ENCODE peak calls at places on chromosomes 7 and 10, in four cellular contexts. S is GM04503, P is NB4, I is sciatic nerve. M is an unnamed sample.

GRCh38 chr10:62817120-62817762 is 1.1 kb upstream of the EGR2 start:
- DNase-seq in S (no peak), P (peak), I (peak), M (no peak)

GRCh38 chr7:16491148-16491547 is 25.6 kb upstream of the SOSTDC1 start:
- DNase-seq in S (no peak), P (no peak), I (no peak), M (no peak)

GRCh38 chr7:108846471-108846870 is 276.8 kb downstream of the DNAJB9 start:
- DNase-seq in S (no peak), P (no peak), I (no peak), M (no peak)

GRCh38 chr7:138618506-138618905 is 82.7 kb downstream of the SVOPL start:
- DNase-seq in S (no peak), P (no peak), I (no peak), M (no peak)

GRCh38 chr7:15016726-15017125 is 114.2 kb upstream of the DGKB start:
- DNase-seq in S (no peak), P (no peak), I (no peak), M (no peak)

GRCh38 chr10:24793648-24794379 is 70.1 kb upstream of the ARHGAP21 start:
- DNase-seq in S (no peak), P (no peak), I (no peak), M (no peak)

GRCh38 chr10:9762966-9763656 is 1254.6 kb upstream of the CELF2 start:
- DNase-seq in S (peak), P (peak), I (no peak), M (no peak)

GRCh38 chr7:12194426-12194825 is 16.7 kb upstream of the TMEM106B start:
- DNase-seq in S (no peak), P (no peak), I (no peak), M (no peak)

GRCh38 chr7:20359397-20359963 is 28.8 kb downstream of the ITGB8 start:
- DNase-seq in S (peak), P (no peak), I (no peak), M (no peak)

GRCh38 chr7:158431055-158431940 is 156.3 kb downstream of the PTPRN2 start:
- DNase-seq in S (no peak), P (no peak), I (no peak), M (no peak)

GRCh38 chr7:27346531-27347260 is 104.1 kb downstream of the EVX1 start:
- DNase-seq in S (no peak), P (no peak), I (no peak), M (no peak)

GRCh38 chr10:104099941-104100340 is 14.3 kb upstream of the COL17A1 start:
- DNase-seq in S (no peak), P (no peak), I (no peak), M (no peak)

GRCh38 chr7:84684836-84685235 is 490.2 kb upstream of the SEMA3A start:
- DNase-seq in S (no peak), P (no peak), I (no peak), M (no peak)

GRCh38 chr7:71131256-71131752 is 640 bp upstream of the GALNT17 start:
- DNase-seq in S (no peak), P (no peak), I (peak), M (no peak)

GRCh38 chr7:50674299-50674698 is 108.4 kb downstream of the GRB10 start:
- DNase-seq in S (no peak), P (no peak), I (no peak), M (no peak)

GRCh38 chr7:29370531-29371314 is 176.1 kb downstream of the CHN2 start:
- DNase-seq in S (no peak), P (no peak), I (no peak), M (no peak)

GRCh38 chr10:11760861-11761260 is 18.7 kb downstream of the ECHDC3 start:
- DNase-seq in S (no peak), P (no peak), I (no peak), M (no peak)

GRCh38 chr10:18005781-18006456 is 54.2 kb downstream of the SLC39A12 start:
- DNase-seq in S (no peak), P (no peak), I (no peak), M (no peak)

GRCh38 chr10:52212062-52212461 is 102.0 kb upstream of the DKK1 start:
- DNase-seq in S (no peak), P (no peak), I (no peak), M (no peak)

GRCh38 chr7:71236488-71237179 is 104.7 kb downstream of the GALNT17 start:
- DNase-seq in S (no peak), P (no peak), I (no peak), M (no peak)

GRCh38 chr10:127370601-127371000 is 174.2 kb upstream of the INSYN2A start:
- DNase-seq in S (no peak), P (no peak), I (no peak), M (no peak)

GRCh38 chr10:102815790-102816549 is 21.2 kb downstream of the CYP17A1 start:
- DNase-seq in S (peak), P (peak), I (no peak), M (peak)

GRCh38 chr10:67612156-67612555 is 83.8 kb downstream of the CTNNA3 start:
- DNase-seq in S (no peak), P (no peak), I (no peak), M (no peak)

GRCh38 chr7:57404967-57405421 is 45.0 kb upstream of the ZNF716 start:
- DNase-seq in S (no peak), P (no peak), I (no peak), M (no peak)

M was measured in AML-193.